ENCODE peak calls at places on chromosome 21, in seven cellular contexts. B is endothelial cell of umbilical vein, W is occipital lobe, V is anterior cingulate cortex, C is amniotic stem cell, T is AG04450, J is M059J. M is an unnamed sample.

GRCh38 chr21:34274001-34274400 is 89.8 kb upstream of the KCNE2 start:
- DNase-seq in C (no peak), W (no peak), V (no peak), B (peak; percentile 78), J (peak; percentile 50), T (no peak), M (peak; percentile 46)

GRCh38 chr21:37916795-37917142 is 512 bp upstream of the KCNJ6 start:
- DNase-seq in J (peak; percentile 51), C (no peak), W (no peak), B (no peak), T (no peak), V (no peak), M (peak; percentile 60)

GRCh38 chr21:27570306-27570868 is 603.5 kb upstream of the ADAMTS5 start:
- DNase-seq in J (peak; percentile 88), B (peak; percentile 39), V (no peak), T (peak; percentile 87), W (no peak), C (peak; percentile 46), M (peak; percentile 99)

GRCh38 chr21:44540741-44541288 is 820 bp upstream of the KRTAP10-1 start:
- DNase-seq in B (no peak), W (no peak), J (no peak), C (no peak), T (no peak), V (no peak), M (no peak)

GRCh38 chr21:21039624-21040023 is 41.4 kb downstream of the NCAM2 start:
- DNase-seq in B (no peak), V (no peak), T (no peak), W (no peak), C (no peak), J (no peak), M (no peak)

GRCh38 chr21:42012763-42013329 is 2.7 kb upstream of the ZBTB21 start:
- DNase-seq in V (no peak), J (no peak), W (no peak), B (no peak), C (no peak), T (no peak), M (no peak)

GRCh38 chr21:46024983-46025860 is 43.7 kb downstream of the COL6A1 start:
- DNase-seq in T (no peak), V (no peak), J (peak; percentile 63), B (no peak), W (no peak), C (no peak), M (no peak)

GRCh38 chr21:17370263-17370662 is 142.6 kb upstream of the CXADR start:
- DNase-seq in J (no peak), V (no peak), W (no peak), T (no peak), B (no peak), C (no peak), M (no peak)

GRCh38 chr21:36330904-36331303 is 10.9 kb downstream of the MORC3 start:
- DNase-seq in W (no peak), V (no peak), C (no peak), B (peak; percentile 64), J (peak; percentile 64), T (no peak), M (peak; percentile 57)

GRCh38 chr21:31108969-31109368 is 70.7 kb upstream of the KRTAP19-8 start:
- DNase-seq in B (no peak), J (peak; percentile 7), C (no peak), V (no peak), T (no peak), W (no peak), M (peak; percentile 22)

GRCh38 chr21:46427516-46427915 is 31.2 kb upstream of the DIP2A start:
- DNase-seq in T (no peak), C (no peak), W (no peak), V (no peak), B (no peak), J (no peak), M (no peak)

GRCh38 chr21:42737969-42738590 is 84.7 kb downstream of the PDE9A start:
- DNase-seq in J (no peak), B (peak; percentile 25), T (no peak), V (peak; percentile 60), C (no peak), W (no peak), M (no peak)

GRCh38 chr21:30620080-30620479 is 347 bp upstream of the KRTAP20-4 start:
- DNase-seq in B (no peak), C (no peak), W (no peak), T (no peak), V (no peak), J (no peak), M (no peak)

GRCh38 chr21:45433301-45433700 is 28.3 kb downstream of the COL18A1 start:
- DNase-seq in J (no peak), V (no peak), B (no peak), C (no peak), W (no peak), T (no peak), M (no peak)

GRCh38 chr21:39316729-39317128 is 3.3 kb upstream of the BRWD1 start:
- DNase-seq in B (no peak), C (no peak), V (no peak), T (no peak), J (no peak), W (no peak), M (no peak)

GRCh38 chr21:22892041-22892440 is 1893.8 kb downstream of the NCAM2 start:
- DNase-seq in W (no peak), J (no peak), V (no peak), T (no peak), C (no peak), B (peak; percentile 80), M (no peak)

GRCh38 chr21:38123626-38124025 is 133.2 kb upstream of the KCNJ15 start:
- DNase-seq in V (no peak), T (no peak), B (no peak), J (no peak), W (no peak), C (no peak), M (no peak)

GRCh38 chr21:44932366-44933181 is 7.3 kb upstream of the SLX9 start:
- DNase-seq in W (no peak), B (no peak), J (no peak), T (no peak), C (no peak), V (no peak), M (no peak)

GRCh38 chr21:31176725-31177124 is 138.4 kb upstream of the KRTAP19-8 start:
- DNase-seq in W (no peak), B (no peak), T (no peak), V (no peak), C (no peak), J (no peak), M (no peak)

GRCh38 chr21:36478941-36479340 is 981 bp downstream of the CLDN14 start:
- DNase-seq in J (peak; percentile 26), B (peak; percentile 48), W (no peak), T (no peak), V (peak; percentile 7), C (no peak), M (no peak)

GRCh38 chr21:46301759-46302158 is 15.6 kb downstream of the YBEY start:
- DNase-seq in C (no peak), T (no peak), J (no peak), B (no peak), W (no peak), V (no peak), M (no peak)

GRCh38 chr21:34609951-34610549 is 4.9 kb downstream of the RCAN1 start:
- DNase-seq in W (no peak), C (no peak), J (no peak), B (no peak), V (no peak), T (no peak), M (no peak)

GRCh38 chr21:42424848-42425602 is 21.3 kb downstream of the UBASH3A start:
- DNase-seq in B (peak; percentile 44), W (no peak), C (no peak), T (no peak), J (no peak), V (no peak), M (no peak)

GRCh38 chr21:46184625-46185555 is 631 bp upstream of the SPATC1L start:
- DNase-seq in V (peak; percentile 97), J (peak; percentile 83), C (peak; percentile 60), T (no peak), B (peak; percentile 95), W (peak; percentile 70), M (peak; percentile 72)

GRCh38 chr21:44285547-44285992 is at the start of gene AIRE:
- DNase-seq in T (no peak), C (no peak), W (no peak), V (no peak), J (peak; percentile 62), B (no peak), M (peak; percentile 18)

GRCh38 chr21:14670409-14670808 is 124.3 kb upstream of the SAMSN1 start:
- DNase-seq in B (no peak), V (no peak), W (no peak), T (no peak), C (no peak), J (no peak), M (no peak)

GRCh38 chr21:14566889-14567288 is 20.8 kb upstream of the SAMSN1 start:
- DNase-seq in T (no peak), B (no peak), C (no peak), V (no peak), J (no peak), W (no peak), M (no peak)

GRCh38 chr21:15197696-15198095 is 132.9 kb upstream of the NRIP1 start:
- DNase-seq in T (no peak), W (no peak), J (no peak), B (no peak), V (no peak), C (no peak), M (peak; percentile 7)

GRCh38 chr21:43933680-43934079 is 68.7 kb downstream of the AGPAT3 start:
- DNase-seq in C (no peak), B (no peak), W (no peak), T (no peak), V (no peak), J (no peak), M (no peak)

GRCh38 chr21:46414965-46415275 is 43.8 kb upstream of the DIP2A start:
- DNase-seq in W (no peak), V (no peak), T (no peak), B (no peak), C (no peak), J (no peak), M (no peak)

GRCh38 chr21:36385909-36386642 is 884 bp downstream of the CHAF1B start:
- DNase-seq in J (peak; percentile 19), B (peak; percentile 18), C (no peak), T (no peak), W (no peak), V (no peak), M (peak; percentile 9)

GRCh38 chr21:45286671-45287437 is 841 bp downstream of the POFUT2 start:
- DNase-seq in T (no peak), V (no peak), W (no peak), J (no peak), C (no peak), B (peak; percentile 20), M (no peak)

GRCh38 chr21:45471229-45472052 is 66.5 kb downstream of the COL18A1 start:
- DNase-seq in W (no peak), J (peak; percentile 90), C (peak; percentile 71), T (peak; percentile 74), B (peak; percentile 87), V (no peak), M (peak; percentile 82)

GRCh38 chr21:33069994-33070811 is at the start of gene OLIG1:
- DNase-seq in V (peak; percentile 58), T (no peak), C (no peak), J (peak; percentile 36), B (peak; percentile 18), W (peak; percentile 58), M (peak; percentile 11)

GRCh38 chr21:18959817-18960216 is 556.2 kb upstream of the TMPRSS15 start:
- DNase-seq in J (no peak), V (no peak), W (no peak), B (no peak), C (no peak), T (no peak), M (no peak)

GRCh38 chr21:35226302-35226701 is 177.2 kb upstream of the RUNX1 start:
- DNase-seq in V (no peak), T (no peak), B (peak; percentile 13), C (no peak), W (no peak), J (peak; percentile 98), M (peak; percentile 86)